ENCODE peak calls at places on chromosomes 13 and 19, in six cellular contexts. Y is NCI-H1694 treated with DMSO at 0.1 percent for 48 hours, K is lung, C is T-helper 2 cell, L is SK-N-MC, V is cardiac muscle cell. I is an unnamed sample.

GRCh38 chr13:48942131-48942530 is 33.6 kb upstream of the FNDC3A start:
- DNase-seq in C (no peak), L (no peak), V (peak), Y (no peak), K (no peak), I (no peak)

GRCh38 chr13:23963184-23963931 is 66.1 kb upstream of the C1QTNF9B start:
- DNase-seq in Y (no peak), L (no peak), C (no peak), V (no peak), K (no peak), I (no peak)

GRCh38 chr13:51523082-51523518 is 61.2 kb upstream of the WDFY2 start:
- DNase-seq in L (no peak), Y (no peak), V (peak), C (no peak), K (peak), I (no peak)

GRCh38 chr19:54551293-54551692 is 22.3 kb upstream of the LILRA2 start:
- DNase-seq in L (no peak), Y (no peak), K (no peak), V (no peak), C (no peak), I (no peak)

GRCh38 chr13:45691251-45691650 is 10.9 kb upstream of the CBY2 start:
- DNase-seq in L (no peak), V (no peak), C (no peak), Y (no peak), K (no peak), I (no peak)

GRCh38 chr19:45442927-45443461 is 19.3 kb upstream of the ERCC1 start:
- DNase-seq in C (no peak), Y (no peak), K (peak), L (no peak), V (peak), I (no peak)

GRCh38 chr13:111292710-111293485 is 27.5 kb upstream of the TEX29 start:
- DNase-seq in C (no peak), K (no peak), Y (no peak), V (no peak), L (no peak), I (no peak)

GRCh38 chr13:114067886-114068722 is 64.3 kb downstream of the RASA3 start:
- DNase-seq in K (no peak), Y (no peak), C (peak), L (no peak), V (no peak), I (no peak)

GRCh38 chr13:99124695-99125334 is 75.8 kb upstream of the UBAC2 start:
- DNase-seq in K (no peak), V (peak), C (no peak), Y (no peak), L (no peak), I (no peak)

GRCh38 chr13:51760592-51760991 is 43.4 kb downstream of the DHRS12 start:
- DNase-seq in L (no peak), K (no peak), C (no peak), Y (no peak), V (no peak), I (no peak)

GRCh38 chr19:41994521-41994971 is 516 bp upstream of the ATP1A3 start:
- DNase-seq in L (no peak), V (no peak), C (no peak), K (no peak), Y (no peak), I (no peak)

GRCh38 chr19:18000480-18000980 is 7.4 kb upstream of the ARRDC2 start:
- DNase-seq in L (no peak), Y (no peak), K (no peak), C (no peak), V (no peak), I (no peak)

GRCh38 chr19:29841559-29842367 is 30.0 kb downstream of the CCNE1 start:
- DNase-seq in L (no peak), K (no peak), V (peak), C (no peak), Y (no peak), I (no peak)

GRCh38 chr13:109964164-109964563 is 177.8 kb upstream of the IRS2 start:
- DNase-seq in L (no peak), K (no peak), C (no peak), Y (no peak), V (no peak), I (no peak)

GRCh38 chr19:13152854-13153626 is 2.8 kb downstream of the IER2 start:
- DNase-seq in L (peak), V (peak), K (peak), Y (peak), C (peak), I (no peak)

I was measured in cortex of kidney.